ENCODE peak calls at places on chromosomes 1 and 21, in six cellular contexts. V is lung, M is SK-N-SH, Y is heart left ventricle, G is uterus, K is ascending aorta. S is an unnamed sample.
A peak's percentile ranks its signal among the peaks of the same experiment; 100 is the strongest.

GRCh38 chr1:78520843-78521242 is 30.1 kb downstream of the PTGFR start:
- DNase-seq in V (no peak), M (no peak), Y (no peak), G (no peak), K (no peak), S (no peak)

GRCh38 chr21:42553435-42553834 is 39.8 kb downstream of the SLC37A1 start:
- DNase-seq in V (no peak), M (no peak), Y (no peak), G (no peak), K (no peak), S (no peak)

GRCh38 chr21:34280389-34280795 is 83.4 kb upstream of the KCNE2 start:
- DNase-seq in V (peak; percentile 29), M (no peak), Y (no peak), G (peak; percentile 42), K (no peak), S (no peak)

GRCh38 chr1:5829414-5829813 is 162.8 kb downstream of the NPHP4 start:
- DNase-seq in V (no peak), M (no peak), Y (no peak), G (no peak), K (no peak), S (no peak)

GRCh38 chr1:220879090-220879508 is at the start of gene HLX:
- DNase-seq in V (peak; percentile 84), M (peak; percentile 97), Y (peak; percentile 95), G (peak; percentile 84), K (peak; percentile 94), S (peak; percentile 77)

GRCh38 chr21:36306872-36307534 is 13.0 kb upstream of the MORC3 start:
- DNase-seq in V (no peak), M (no peak), Y (no peak), G (no peak), K (no peak), S (no peak)

GRCh38 chr1:66394603-66395002 is 139.3 kb upstream of the SGIP1 start:
- DNase-seq in V (no peak), M (no peak), Y (no peak), G (no peak), K (no peak), S (no peak)

GRCh38 chr21:44487831-44488230 is 32.5 kb downstream of the LRRC3 start:
- DNase-seq in V (no peak), M (no peak), Y (no peak), G (no peak), K (no peak), S (no peak)

GRCh38 chr1:36731226-36732037 is 248.7 kb upstream of the CSF3R start:
- DNase-seq in V (no peak), M (no peak), Y (no peak), G (no peak), K (peak; percentile 19), S (no peak)

GRCh38 chr1:151715726-151716404 is 738 bp downstream of the CELF3 start:
- DNase-seq in V (no peak), M (peak; percentile 89), Y (no peak), G (no peak), K (no peak), S (no peak)

GRCh38 chr1:247487057-247487456 is 29.2 kb upstream of the OR2B11 start:
- DNase-seq in V (no peak), M (peak; percentile 35), Y (no peak), G (no peak), K (no peak), S (no peak)

GRCh38 chr1:57218487-57219079 is 205.3 kb downstream of the DAB1 start:
- DNase-seq in V (no peak), M (peak; percentile 57), Y (no peak), G (no peak), K (no peak), S (no peak)

GRCh38 chr1:198734323-198735008 is 95.6 kb downstream of the PTPRC start:
- DNase-seq in V (no peak), M (no peak), Y (no peak), G (no peak), K (no peak), S (no peak)

GRCh38 chr1:27135920-27136551 is 18.9 kb downstream of the SLC9A1 start:
- DNase-seq in V (no peak), M (no peak), Y (no peak), G (no peak), K (no peak), S (no peak)

GRCh38 chr1:25816112-25816718 is 3.5 kb upstream of the MTFR1L start:
- DNase-seq in V (no peak), M (no peak), Y (no peak), G (no peak), K (no peak), S (no peak)

GRCh38 chr1:193448682-193449461 is 262.5 kb upstream of the B3GALT2 start:
- DNase-seq in V (no peak), M (no peak), Y (no peak), G (no peak), K (no peak), S (no peak)

GRCh38 chr1:205064301-205064700 is 20.0 kb downstream of the TMEM81 start:
- DNase-seq in V (no peak), M (no peak), Y (no peak), G (no peak), K (peak; percentile 33), S (no peak)

GRCh38 chr21:33185852-33186251 is 43.9 kb upstream of the IFNAR2 start:
- DNase-seq in V (no peak), M (no peak), Y (no peak), G (no peak), K (no peak), S (no peak)

GRCh38 chr1:147892216-147892615 is 10.4 kb upstream of the GJA8 start:
- DNase-seq in V (no peak), M (no peak), Y (no peak), G (no peak), K (no peak), S (no peak)

GRCh38 chr1:104780470-104781078 is 1030.9 kb downstream of the AMY1C start:
- DNase-seq in V (no peak), M (peak; percentile 56), Y (no peak), G (no peak), K (no peak), S (no peak)

GRCh38 chr1:182299728-182300581 is 91.6 kb downstream of the GLUL start:
- DNase-seq in V (peak; percentile 43), M (peak; percentile 23), Y (peak; percentile 36), G (peak; percentile 25), K (peak; percentile 66), S (no peak)

GRCh38 chr1:237677979-237678378 is 212.7 kb downstream of the ZP4 start:
- DNase-seq in V (no peak), M (peak; percentile 21), Y (no peak), G (no peak), K (no peak), S (no peak)

GRCh38 chr1:205961970-205962820 is 18.9 kb upstream of the SLC26A9 start:
- DNase-seq in V (peak; percentile 89), M (no peak), Y (no peak), G (no peak), K (no peak), S (no peak)

GRCh38 chr1:224615861-224616760 is at the start of gene CNIH3:
- DNase-seq in V (no peak), M (peak; percentile 68), Y (no peak), G (no peak), K (no peak), S (no peak)

GRCh38 chr1:46317323-46317722 is 13.8 kb downstream of the UQCRH start:
- DNase-seq in V (no peak), M (no peak), Y (no peak), G (no peak), K (peak; percentile 24), S (no peak)

GRCh38 chr1:5662362-5663126 is 329.7 kb downstream of the NPHP4 start:
- DNase-seq in V (no peak), M (no peak), Y (no peak), G (no peak), K (no peak), S (no peak)

GRCh38 chr1:116910379-116911165 is 856 bp downstream of the PTGFRN start:
- DNase-seq in V (peak; percentile 47), M (peak; percentile 41), Y (peak; percentile 49), G (peak; percentile 48), K (peak; percentile 68), S (no peak)

GRCh38 chr1:228101994-228102790 is 933 bp downstream of the C1orf35 start:
- DNase-seq in V (no peak), M (peak; percentile 86), Y (no peak), G (no peak), K (peak; percentile 68), S (no peak)

GRCh38 chr1:225554216-225554812 is 98.6 kb downstream of the ENAH start:
- DNase-seq in V (no peak), M (peak; percentile 53), Y (no peak), G (no peak), K (no peak), S (no peak)

GRCh38 chr1:150925080-150925479 is 1.1 kb upstream of the SETDB1 start:
- DNase-seq in V (no peak), M (no peak), Y (peak; percentile 17), G (no peak), K (no peak), S (no peak)

GRCh38 chr1:32052887-32053286 is 19.9 kb upstream of the TMEM39B start:
- DNase-seq in V (no peak), M (no peak), Y (no peak), G (no peak), K (no peak), S (no peak)

GRCh38 chr1:71630073-71630472 is 549.2 kb upstream of the ZRANB2 start:
- DNase-seq in V (no peak), M (no peak), Y (no peak), G (no peak), K (no peak), S (no peak)

GRCh38 chr1:71638081-71638766 is 557.4 kb upstream of the ZRANB2 start:
- DNase-seq in V (no peak), M (no peak), Y (no peak), G (no peak), K (no peak), S (no peak)

GRCh38 chr1:71640131-71640530 is 559.3 kb upstream of the ZRANB2 start:
- DNase-seq in V (no peak), M (no peak), Y (no peak), G (no peak), K (no peak), S (no peak)

GRCh38 chr1:71634159-71634558 is 553.3 kb upstream of the ZRANB2 start:
- DNase-seq in V (no peak), M (no peak), Y (no peak), G (no peak), K (no peak), S (no peak)
- H3K4me1 ChIP-seq in V (no peaks in the 10 kb centered on the region), M (no peaks in the 10 kb centered on the region), Y (no peaks in the 10 kb centered on the region), G (no peaks in the 10 kb centered on the region), K (no peaks in the 10 kb centered on the region), S (peaks cover 3% of the 10 kb centered on the region)

GRCh38 chr1:16126738-16127515 is 28.9 kb downstream of the EPHA2 start:
- DNase-seq in V (no peak), M (no peak), Y (no peak), G (no peak), K (no peak), S (no peak)
- H3K27me3 ChIP-seq in V (no peaks in the 10 kb centered on the region), M (no peaks in the 10 kb centered on the region), Y (no peaks in the 10 kb centered on the region), G (no peaks in the 10 kb centered on the region), K (no peaks in the 10 kb centered on the region), S (no peaks in the 10 kb centered on the region)

GRCh38 chr21:46634966-46635323 is 529 bp upstream of the PRMT2 start:
- DNase-seq in V (peak; percentile 74), M (peak; percentile 80), Y (peak; percentile 69), G (no peak), K (peak; percentile 85), S (peak; percentile 55)
- TF ChIP-seq CTCF in V (no peak), M (peak; percentile 38), Y (peak; percentile 20), G (peak; percentile 28), K (no peak), S (no peak)

GRCh38 chr1:9427388-9427787 is 111.9 kb upstream of the SLC25A33 start:
- DNase-seq in V (no peak), M (no peak), Y (no peak), G (no peak), K (no peak), S (no peak)
- H3K4me1 ChIP-seq in V (no peaks in the 10 kb centered on the region), M (peaks cover 4% of the 10 kb centered on the region), Y (peaks cover 5% of the 10 kb centered on the region), G (no peaks in the 10 kb centered on the region), K (peaks cover 6% of the 10 kb centered on the region), S (peaks cover 29% of the 10 kb centered on the region)

GRCh38 chr1:22291494-22291893 is 148.6 kb upstream of the WNT4 start:
- DNase-seq in V (no peak), M (peak; percentile 33), Y (no peak), G (no peak), K (no peak), S (no peak)
- H3K27me3 ChIP-seq in V (no peaks in the 10 kb centered on the region), M (peaks cover 16% of the 10 kb centered on the region), Y (peaks cover 22% of the 10 kb centered on the region), G (peaks cover 4% of the 10 kb centered on the region), K (no peaks in the 10 kb centered on the region), S (no peaks in the 10 kb centered on the region)

S was measured in thoracic aorta.